ENCODE peak calls at places on chromosomes 2 and 18, in six cellular contexts. Q, S, O, H, R and U are unnamed samples.

GRCh38 chr18:22165049-22165602 is 4.3 kb upstream of the GATA6 start:
- DNase-seq in Q (no peak), S (no peak), O (no peak), H (no peak), R (no peak), U (no peak)

GRCh38 chr18:76658627-76659026 is 163.6 kb upstream of the ZNF516 start:
- DNase-seq in Q (no peak), S (peak), O (no peak), H (no peak), R (no peak), U (no peak)

GRCh38 chr2:234963785-234964615 is 12.2 kb downstream of the SH3BP4 start:
- DNase-seq in Q (no peak), S (no peak), O (no peak), H (no peak), R (no peak), U (no peak)

GRCh38 chr2:226313071-226313470 is 486.5 kb downstream of the IRS1 start:
- DNase-seq in Q (no peak), S (no peak), O (no peak), H (no peak), R (no peak), U (no peak)

GRCh38 chr2:17979707-17980106 is 101.2 kb downstream of the KCNS3 start:
- DNase-seq in Q (peak), S (peak), O (no peak), H (no peak), R (no peak), U (no peak)

GRCh38 chr18:46350598-46351172 is 246.5 kb downstream of the HAUS1 start:
- DNase-seq in Q (no peak), S (no peak), O (no peak), H (no peak), R (no peak), U (no peak)

GRCh38 chr2:31138037-31138962 is at the start of gene GALNT14:
- DNase-seq in Q (peak), S (peak), O (peak), H (peak), R (peak), U (no peak)

GRCh38 chr18:58213445-58213844 is 169.4 kb downstream of the NEDD4L start:
- DNase-seq in Q (peak), S (peak), O (no peak), H (no peak), R (no peak), U (no peak)

GRCh38 chr18:59142274-59142673 is 2.6 kb downstream of the SEC11C start:
- DNase-seq in Q (no peak), S (no peak), O (no peak), H (no peak), R (no peak), U (no peak)

DNA sequence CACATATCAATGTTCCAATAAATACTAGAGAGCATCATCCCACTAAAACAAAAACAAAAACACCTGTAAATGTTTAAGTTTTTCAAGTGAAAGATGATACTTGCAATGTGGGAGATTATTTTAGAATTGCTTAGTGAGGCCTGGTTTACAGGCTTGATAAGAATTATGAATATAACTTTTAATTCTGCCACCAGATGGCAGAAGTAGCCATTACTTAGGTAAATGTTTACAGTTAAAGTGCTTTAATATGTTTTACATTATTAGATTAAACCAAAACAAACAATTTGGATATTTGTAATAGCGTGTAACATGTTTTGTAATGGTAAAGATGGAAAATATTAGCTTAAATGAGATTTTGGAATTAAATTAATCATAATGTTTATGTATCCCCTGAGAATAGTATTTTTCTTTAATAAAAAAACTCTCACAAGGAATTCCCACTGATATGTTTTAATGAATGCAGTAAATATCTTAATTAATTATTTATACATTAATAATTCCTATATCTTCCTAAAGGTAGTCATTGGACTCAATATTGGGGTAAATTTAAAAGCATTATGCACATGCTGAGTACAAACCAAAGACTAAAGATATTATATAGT is 522.0 kb downstream of the SPAG16 start:
- DNase-seq in Q (no peak), S (peak), O (no peak), H (no peak), R (no peak), U (no peak)
- TF ChIP-seq CTCF in Q (no peak), S (peak), O (peak), H (peak), R (peak), U (no peak)

DNA sequence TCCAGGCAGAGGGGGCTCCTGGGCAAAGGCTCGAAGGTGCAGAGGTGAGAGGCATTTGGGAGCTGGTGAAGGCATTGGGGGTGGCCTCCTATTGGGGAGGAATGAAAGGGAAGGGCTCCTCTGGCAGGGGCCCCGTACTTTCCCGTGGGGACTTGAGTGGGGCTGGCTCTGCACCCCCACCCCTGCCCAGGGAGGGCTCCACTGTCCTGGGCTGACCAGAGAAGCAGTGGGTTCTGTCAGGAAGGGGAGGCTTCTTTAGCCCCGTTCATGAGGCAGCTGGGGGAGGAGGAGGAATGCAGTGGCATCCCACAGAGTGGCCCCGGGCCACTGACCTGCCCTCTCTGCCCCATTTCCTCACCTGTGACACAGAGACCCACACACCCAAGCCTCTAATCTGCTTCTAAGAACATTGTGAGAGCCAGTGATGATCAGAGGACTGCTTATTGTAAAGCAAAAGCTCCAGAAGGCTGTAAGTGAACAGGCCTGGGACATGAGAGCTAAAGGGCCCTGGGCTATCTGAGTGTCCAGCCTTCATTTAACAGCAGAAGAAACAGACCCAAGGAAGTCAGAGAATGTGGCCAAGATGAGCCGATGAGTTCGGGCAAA is 38.6 kb upstream of the GPAT2 start:
- DNase-seq in Q (no peak), S (no peak), O (no peak), H (no peak), R (no peak), U (no peak)
- H3K4me3 ChIP-seq in Q (no peak), S (no peak), O (no peak), H (no peak), R (no peak), U (no peak)

GRCh38 chr18:710418-711300 is 1.8 kb downstream of the ENOSF1 start:
- DNase-seq in Q (no peak), S (no peak), O (no peak), H (no peak), R (no peak), U (no peak)

GRCh38 chr18:713135-713490 is 683 bp upstream of the ENOSF1 start:
- DNase-seq in Q (no peak), S (no peak), O (no peak), H (no peak), R (no peak), U (no peak)

GRCh38 chr18:711330-711692 is 1.1 kb downstream of the ENOSF1 start:
- DNase-seq in Q (no peak), S (no peak), O (no peak), H (no peak), R (no peak), U (no peak)

GRCh38 chr18:712401-713134 is at the start of gene ENOSF1:
- DNase-seq in Q (peak), S (peak), O (no peak), H (peak), R (peak), U (no peak)

GRCh38 chr18:711693-712400 is 583 bp downstream of the ENOSF1 start:
- DNase-seq in Q (peak), S (peak), O (peak), H (peak), R (peak), U (no peak)
- TF ChIP-seq CTCF in Q (peak), S (no peak), O (no peak), H (no peak), R (no peak), U (no peak)

GRCh38 chr2:45885111-45885685 is 233.7 kb downstream of the PRKCE start:
- DNase-seq in Q (no peak), S (no peak), O (no peak), H (no peak), R (no peak), U (no peak)
- H3K4me3 ChIP-seq in Q (no peak), S (no peak), O (no peak), H (no peak), R (no peak), U (no peak)

GRCh38 chr2:111617299-111617803 is 266.6 kb downstream of the ANAPC1 start:
- DNase-seq in Q (no peak), S (peak), O (no peak), H (no peak), R (no peak), U (no peak)

GRCh38 chr2:111618577-111618930 is 265.4 kb downstream of the ANAPC1 start:
- DNase-seq in Q (no peak), S (peak), O (no peak), H (no peak), R (peak), U (no peak)

GRCh38 chr2:111618953-111619902 is 264.8 kb downstream of the ANAPC1 start:
- DNase-seq in Q (no peak), S (peak), O (no peak), H (no peak), R (no peak), U (no peak)

GRCh38 chr2:111616651-111617218 is 267.3 kb downstream of the ANAPC1 start:
- DNase-seq in Q (no peak), S (no peak), O (no peak), H (no peak), R (peak), U (no peak)

DNA sequence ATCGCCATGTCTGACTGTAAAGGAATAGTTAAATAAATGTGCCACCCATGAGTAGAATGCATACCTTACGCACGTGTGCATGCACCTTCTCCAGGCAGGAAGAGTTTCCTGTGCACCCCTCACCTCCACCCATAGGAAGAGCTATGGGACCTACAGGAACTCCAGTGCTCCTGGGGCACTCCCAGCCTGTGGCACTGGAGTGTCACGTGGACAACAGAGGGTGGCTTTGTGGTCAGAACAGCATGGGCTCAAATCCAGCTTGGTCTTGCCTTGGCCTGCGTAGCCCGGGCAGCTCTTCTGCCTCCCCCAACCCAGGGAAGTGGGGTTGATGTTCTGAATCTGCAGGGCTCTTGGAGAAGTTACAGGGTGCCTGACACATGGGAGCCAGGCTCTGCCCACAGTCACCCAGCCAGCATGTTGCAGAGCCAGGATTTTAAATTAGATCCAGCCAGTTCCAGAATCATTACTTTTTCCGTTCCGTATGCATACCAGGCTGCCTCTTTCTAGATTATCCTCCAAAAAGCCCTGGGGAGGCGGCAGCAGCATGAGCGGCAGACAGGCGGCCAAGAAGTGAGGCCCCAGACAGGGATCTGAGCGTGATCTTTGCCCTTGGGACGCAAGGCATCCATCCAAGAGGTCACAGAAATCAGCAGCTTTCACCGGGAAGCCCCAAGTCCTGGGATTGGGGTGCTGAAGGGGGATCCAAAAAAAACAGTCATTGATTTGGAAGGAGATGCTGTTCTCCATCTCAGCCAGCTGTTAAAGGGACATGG is 266.0 kb downstream of the ANAPC1 start:
- DNase-seq in Q (no peak), S (peak), O (no peak), H (peak), R (peak), U (no peak)
- TF ChIP-seq CTCF in Q (no peak), S (no peak), O (no peak), H (peak), R (no peak), U (no peak)

GRCh38 chr2:54708584-54709340 is 14.7 kb upstream of the EML6 start:
- DNase-seq in Q (no peak), S (peak), O (peak), H (peak), R (peak), U (no peak)

GRCh38 chr2:54706622-54707021 is 16.8 kb upstream of the EML6 start:
- DNase-seq in Q (no peak), S (no peak), O (no peak), H (no peak), R (no peak), U (no peak)

GRCh38 chr2:54712516-54712915 is 10.9 kb upstream of the EML6 start:
- DNase-seq in Q (no peak), S (no peak), O (no peak), H (no peak), R (no peak), U (no peak)

GRCh38 chr2:54710216-54710615 is 13.2 kb upstream of the EML6 start:
- DNase-seq in Q (no peak), S (no peak), O (no peak), H (no peak), R (peak), U (no peak)

DNA sequence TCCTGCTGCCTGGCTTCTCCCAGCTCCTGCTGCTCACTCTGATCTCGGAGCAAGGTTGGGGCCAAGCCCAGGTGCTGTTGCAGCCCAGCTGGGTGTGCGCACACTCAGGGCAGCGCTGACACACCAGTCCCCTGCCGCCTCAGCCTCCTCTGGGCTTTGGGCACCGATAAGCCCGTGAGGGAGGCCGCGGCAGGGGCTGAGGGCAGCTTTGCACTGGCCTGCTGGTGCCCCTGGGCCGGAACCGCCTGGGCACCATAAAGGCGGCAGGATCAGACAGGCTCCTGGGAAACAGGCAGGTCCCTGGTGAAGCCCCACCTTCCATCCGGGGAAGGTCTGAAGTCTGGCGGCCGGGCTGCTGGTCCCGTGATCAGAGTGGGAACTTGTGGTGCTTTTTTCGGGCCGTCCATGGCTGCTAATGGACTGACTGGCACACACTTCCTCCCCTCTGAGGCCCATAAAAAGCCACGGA is 14.1 kb upstream of the EML6 start:
- DNase-seq in Q (no peak), S (peak), O (no peak), H (peak), R (peak), U (no peak)
- H3K4me3 ChIP-seq in Q (peak), S (peak), O (peak), H (peak), R (peak), U (peak)